ENCODE peak calls at places on chromosomes 13 and 19, in seven cellular contexts. X is IMR-90, T is SK-N-SH, W is K562, D is H1, S is HCT116, R is HepG2. V is an unnamed sample.

GRCh38 chr19:5170329-5170745 is 170.3 kb downstream of the PTPRS start:
- DNase-seq in R (no peak), W (peak; percentile 61), T (peak; percentile 58), S (no peak), D (peak; percentile 95), X (no peak), V (no peak)

GRCh38 chr13:60617863-60618733 is 221.1 kb downstream of the TDRD3 start:
- DNase-seq in X (peak; percentile 36), R (peak; percentile 32), W (no peak), T (no peak), D (peak; percentile 54), S (no peak), V (no peak)

GRCh38 chr13:20721454-20722357 is 18.2 kb downstream of the IL17D start:
- DNase-seq in S (no peak), D (peak; percentile 76), W (peak; percentile 21), R (no peak), X (peak; percentile 79), T (peak; percentile 67), V (no peak)

GRCh38 chr19:10686661-10687517 is 14.3 kb upstream of the QTRT1 start:
- DNase-seq in R (no peak), D (no peak), S (no peak), T (peak; percentile 10), W (no peak), X (peak; percentile 28), V (no peak)

GRCh38 chr19:54473071-54473941 is at the start of gene CDC42EP5:
- DNase-seq in R (no peak), D (no peak), X (peak; percentile 85), T (peak; percentile 60), W (peak; percentile 53), S (no peak), V (no peak)

GRCh38 chr13:21242236-21242635 is 65.8 kb downstream of the MRPL57 start:
- DNase-seq in S (peak; percentile 8), T (peak; percentile 39), W (no peak), X (no peak), D (peak; percentile 63), R (peak; percentile 16), V (no peak)

GRCh38 chr13:33207616-33207964 is 78.0 kb downstream of the STARD13 start:
- DNase-seq in X (peak; percentile 98), D (no peak), T (no peak), R (peak; percentile 74), W (no peak), S (no peak), V (no peak)

GRCh38 chr13:24083722-24084421 is 76.6 kb upstream of the SPATA13 start:
- DNase-seq in W (no peak), S (no peak), X (no peak), T (peak; percentile 24), D (no peak), R (no peak), V (no peak)

GRCh38 chr13:80881495-80882482 is 540.9 kb upstream of the SPRY2 start:
- DNase-seq in T (no peak), W (peak; percentile 11), X (no peak), D (no peak), S (no peak), R (no peak), V (peak; percentile 1)

GRCh38 chr19:29674374-29675119 is 9.3 kb downstream of the PLEKHF1 start:
- DNase-seq in W (no peak), R (no peak), D (no peak), X (no peak), T (no peak), S (no peak), V (no peak)

GRCh38 chr13:80413611-80414010 is 72.7 kb upstream of the SPRY2 start:
- DNase-seq in D (no peak), S (no peak), X (no peak), R (no peak), W (no peak), T (no peak), V (no peak)

GRCh38 chr13:81133066-81133465 is 792.1 kb upstream of the SPRY2 start:
- DNase-seq in R (no peak), S (no peak), W (no peak), X (no peak), D (no peak), T (no peak), V (no peak)

GRCh38 chr19:57465680-57466381 is 8.9 kb upstream of the VN1R1 start:
- DNase-seq in D (peak; percentile 56), W (peak; percentile 27), R (peak; percentile 57), S (peak; percentile 59), X (peak; percentile 24), T (peak; percentile 48), V (peak; percentile 28)

GRCh38 chr13:98869408-98870090 is 108.3 kb downstream of the DOCK9 start:
- DNase-seq in T (no peak), W (peak; percentile 10), S (no peak), D (no peak), R (no peak), X (no peak), V (peak; percentile 6)

DNA sequence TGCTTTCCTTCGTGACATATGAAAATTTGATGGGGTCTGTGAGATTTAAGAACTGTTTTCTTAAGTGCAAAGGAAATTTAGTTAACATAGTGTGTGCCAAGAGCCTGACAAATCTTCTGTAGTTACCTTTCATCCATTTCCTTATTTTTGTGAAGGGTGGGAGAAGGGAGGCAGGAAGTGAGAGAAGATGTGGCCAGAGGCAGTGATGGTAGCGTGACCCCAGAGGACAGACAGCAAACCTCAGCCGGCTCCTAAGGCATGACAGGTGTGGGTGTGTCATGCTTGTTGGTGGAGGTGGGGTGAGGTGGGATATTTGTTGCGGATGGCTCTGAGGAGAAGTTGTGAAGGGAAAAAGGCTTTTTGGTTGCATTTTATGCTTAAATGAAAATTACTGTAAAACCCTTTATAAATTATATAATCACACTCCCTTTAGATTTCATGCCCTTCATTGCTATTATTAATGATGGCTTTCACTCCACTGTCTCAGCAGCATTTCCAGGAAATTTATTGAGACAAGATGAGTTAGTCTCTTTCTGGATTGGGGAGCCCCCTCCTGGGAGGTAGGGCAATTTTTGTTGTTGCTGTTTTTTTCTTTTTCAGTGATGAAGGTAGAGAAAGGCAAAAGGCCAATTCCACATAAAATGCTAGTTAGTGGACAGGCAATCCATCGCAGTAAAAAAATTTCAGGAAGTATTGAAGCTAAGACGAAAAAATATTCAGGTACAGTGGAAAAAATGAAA is 80.0 kb downstream of the TEX26 start:
- DNase-seq in D (no peak), X (peak; percentile 46), R (peak; percentile 3), T (peak; percentile 70), S (no peak), W (no peak), V (peak; percentile 10)
- TF ChIP-seq CTCF in D (no peak), X (peak; percentile 60), R (peak; percentile 19), T (peak; percentile 66), S (peak; percentile 48), W (no peak), V (peak; percentile 35)

DNA sequence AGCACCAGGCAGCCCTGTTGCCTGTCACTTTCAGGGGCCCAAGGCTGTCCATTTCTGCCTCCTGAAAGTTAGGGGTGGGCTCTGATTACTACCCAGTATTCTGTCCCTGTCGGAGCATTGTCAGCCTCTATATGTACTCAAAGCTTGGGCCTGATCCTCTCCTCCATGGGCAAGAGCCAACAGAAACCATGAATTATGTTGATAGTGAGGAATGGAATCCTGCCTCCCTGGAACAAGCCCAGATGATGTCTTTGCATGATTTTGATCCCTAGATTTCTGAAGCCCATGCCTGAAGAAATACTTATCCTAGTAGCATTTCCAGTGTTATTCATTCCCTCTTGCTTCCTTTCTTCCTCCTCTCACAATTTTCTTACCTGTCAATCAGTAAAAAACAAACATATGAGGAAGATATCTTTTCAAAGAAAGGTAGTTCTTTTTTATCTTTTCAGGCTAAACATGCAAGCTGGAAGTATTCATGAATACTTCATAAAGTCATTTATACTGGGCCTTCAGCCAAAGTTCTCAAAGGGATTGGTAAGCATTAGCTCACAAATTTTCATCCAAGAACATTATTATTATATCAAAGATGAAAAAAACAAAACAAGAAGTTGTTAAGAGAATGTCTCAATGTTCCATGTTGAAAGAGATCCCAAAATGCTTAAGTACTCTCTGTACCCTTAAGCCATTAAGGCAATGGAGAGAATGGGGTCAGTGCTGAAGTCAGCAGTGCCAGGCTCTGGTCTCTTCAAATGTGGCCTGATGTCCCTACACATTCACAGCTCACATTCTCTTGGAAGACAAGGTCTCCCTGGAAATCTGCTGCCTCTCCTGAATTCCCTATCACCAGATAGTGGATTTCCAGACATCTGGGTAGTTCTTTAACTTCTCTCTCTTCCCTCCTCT is 171.7 kb downstream of the NHLRC3 start:
- DNase-seq in R (no peak), X (peak; percentile 11), T (no peak), S (no peak), W (no peak), D (no peak), V (no peak)
- TF ChIP-seq RAD21 in R (no peak), X (no peak), T (no peak), S (no peak), W (no peak), D (no peak), V (no peak)

GRCh38 chr13:57627663-57628062 is 3.9 kb upstream of the PCDH17 start:
- DNase-seq in X (peak; percentile 2), T (peak; percentile 51), D (no peak), W (peak; percentile 23), R (no peak), S (no peak), V (peak; percentile 20)
- TF ChIP-seq CTCF in X (peak; percentile 46), T (peak; percentile 84), D (no peak), W (peak; percentile 4), R (peak; percentile 62), S (peak; percentile 37), V (peak; percentile 44)

GRCh38 chr13:114025432-114026127 is 51.7 kb upstream of the C13orf46 start:
- DNase-seq in T (peak; percentile 85), D (no peak), R (no peak), S (no peak), W (no peak), X (peak; percentile 78), V (no peak)

GRCh38 chr13:114023716-114024602 is 50.1 kb upstream of the C13orf46 start:
- DNase-seq in X (no peak), T (no peak), R (no peak), W (no peak), D (no peak), S (no peak), V (no peak)

GRCh38 chr13:114026128-114026880 is 52.4 kb upstream of the C13orf46 start:
- DNase-seq in R (no peak), S (no peak), X (no peak), W (no peak), D (no peak), T (no peak), V (no peak)

GRCh38 chr13:114022876-114023275 is 49.0 kb upstream of the C13orf46 start:
- DNase-seq in D (no peak), R (no peak), T (no peak), W (no peak), S (no peak), X (no peak), V (no peak)

GRCh38 chr13:114024603-114025431 is 50.9 kb upstream of the C13orf46 start:
- DNase-seq in W (no peak), D (no peak), R (no peak), S (no peak), T (no peak), X (no peak), V (no peak)
- TF ChIP-seq RAD21 in W (no peak), D (no peak), R (no peak), S (no peak), T (no peak), X (no peak), V (no peak)

GRCh38 chr19:33362508-33363228 is 10.8 kb upstream of the CEBPG start:
- DNase-seq in X (no peak), S (no peak), W (no peak), T (no peak), R (no peak), D (no peak), V (no peak)
- TF ChIP-seq CTCF in X (no peak), S (no peak), W (no peak), T (no peak), R (no peak), D (no peak), V (no peak)